ENCODE peak calls at places on chromosomes 2 and 18, in five cellular contexts. Z, V, E, N and K are unnamed samples.

GRCh38 chr2:24111407-24111861 is 11.7 kb downstream of the PFN4 start:
- DNase-seq in Z (peak), V (peak), E (no peak), N (peak), K (no peak)

GRCh38 chr2:70828115-70828514 is 7.5 kb downstream of the CD207 start:
- DNase-seq in Z (no peak), V (no peak), E (no peak), N (no peak), K (no peak)

GRCh38 chr18:63624863-63625262 is 19.2 kb downstream of the SERPINB4 start:
- DNase-seq in Z (no peak), V (no peak), E (no peak), N (no peak), K (no peak)

GRCh38 chr2:202208526-202208925 is 29.9 kb downstream of the SUMO1 start:
- DNase-seq in Z (no peak), V (no peak), E (no peak), N (no peak), K (no peak)

GRCh38 chr2:120871881-120872620 is 136.4 kb downstream of the GLI2 start:
- DNase-seq in Z (no peak), V (no peak), E (no peak), N (no peak), K (no peak)

GRCh38 chr2:64632855-64633819 is 20.6 kb downstream of the SERTAD2 start:
- DNase-seq in Z (no peak), V (peak), E (no peak), N (no peak), K (no peak)

GRCh38 chr2:233764264-233764663 is 4.2 kb downstream of the UGT1A1 start:
- DNase-seq in Z (peak), V (peak), E (no peak), N (no peak), K (no peak)

GRCh38 chr2:35255826-35256225 is 1099.8 kb upstream of the CRIM1 start:
- DNase-seq in Z (no peak), V (no peak), E (no peak), N (no peak), K (no peak)

GRCh38 chr18:30265190-30265589 is 777.4 kb downstream of the DSC3 start:
- DNase-seq in Z (no peak), V (no peak), E (no peak), N (no peak), K (no peak)

GRCh38 chr2:95113464-95113863 is 8.1 kb downstream of the MRPS5 start:
- DNase-seq in Z (no peak), V (no peak), E (no peak), N (no peak), K (no peak)

GRCh38 chr2:128477026-128477820 is 158.6 kb upstream of the HS6ST1 start:
- DNase-seq in Z (no peak), V (no peak), E (no peak), N (no peak), K (no peak)

GRCh38 chr2:126885701-126886121 is 13.0 kb upstream of the TEX51 start:
- DNase-seq in Z (no peak), V (peak), E (no peak), N (no peak), K (no peak)

GRCh38 chr2:45728458-45728942 is 77.0 kb downstream of the PRKCE start:
- DNase-seq in Z (no peak), V (no peak), E (peak), N (no peak), K (no peak)

GRCh38 chr2:175880-176800 is 87.7 kb downstream of the SH3YL1 start:
- DNase-seq in Z (no peak), V (peak), E (no peak), N (no peak), K (no peak)

GRCh38 chr2:42316910-42317309 is 44.1 kb downstream of the COX7A2L start:
- DNase-seq in Z (no peak), V (no peak), E (no peak), N (no peak), K (no peak)

GRCh38 chr2:96868555-96869280 is 1.2 kb downstream of the SEMA4C start:
- DNase-seq in Z (peak), V (peak), E (peak), N (peak), K (peak)

GRCh38 chr2:10009811-10010781 is 33.3 kb upstream of the KLF11 start:
- DNase-seq in Z (no peak), V (peak), E (no peak), N (no peak), K (peak)

GRCh38 chr2:97267411-97268074 is 154.6 kb downstream of the ANKRD36 start:
- DNase-seq in Z (no peak), V (peak), E (no peak), N (peak), K (no peak)

GRCh38 chr2:166180951-166181812 is 53.4 kb upstream of the SCN1A start:
- DNase-seq in Z (peak), V (peak), E (no peak), N (peak), K (peak)

GRCh38 chr2:95267458-95268207 is 6.6 kb upstream of the PROM2 start:
- DNase-seq in Z (no peak), V (peak), E (no peak), N (no peak), K (no peak)

GRCh38 chr18:59109375-59109774 is 30.3 kb upstream of the SEC11C start:
- DNase-seq in Z (no peak), V (no peak), E (no peak), N (no peak), K (peak)

GRCh38 chr2:101758001-101758400 is 60.5 kb downstream of the MAP4K4 start:
- DNase-seq in Z (no peak), V (no peak), E (no peak), N (no peak), K (no peak)

GRCh38 chr18:55857961-55858360 is 270.0 kb upstream of the TCF4 start:
- DNase-seq in Z (no peak), V (no peak), E (no peak), N (no peak), K (no peak)

GRCh38 chr18:12517142-12517541 is 109.4 kb downstream of the PRELID3A start:
- DNase-seq in Z (no peak), V (no peak), E (no peak), N (no peak), K (no peak)

GRCh38 chr2:37026050-37026449 is 58.1 kb downstream of the HEATR5B start:
- DNase-seq in Z (peak), V (no peak), E (no peak), N (peak), K (peak)

GRCh38 chr2:135585586-135585985 is 54.3 kb downstream of the R3HDM1 start:
- DNase-seq in Z (peak), V (peak), E (no peak), N (peak), K (no peak)

GRCh38 chr2:9298583-9298982 is 92.0 kb downstream of the ASAP2 start:
- DNase-seq in Z (no peak), V (no peak), E (no peak), N (no peak), K (no peak)

GRCh38 chr2:60516383-60516811 is 37.1 kb downstream of the BCL11A start:
- DNase-seq in Z (peak), V (peak), E (no peak), N (no peak), K (no peak)

GRCh38 chr18:70181015-70181414 is 24.5 kb downstream of the RTTN start:
- DNase-seq in Z (peak), V (peak), E (no peak), N (peak), K (no peak)

GRCh38 chr2:26000561-26001211 is 18.4 kb upstream of the KIF3C start:
- DNase-seq in Z (peak), V (no peak), E (no peak), N (no peak), K (no peak)

GRCh38 chr2:68039317-68039716 is 23.5 kb downstream of the C1D start:
- DNase-seq in Z (no peak), V (no peak), E (no peak), N (no peak), K (no peak)

GRCh38 chr2:102149644-102150455 is 7.3 kb downstream of the IL1R1 start:
- DNase-seq in Z (no peak), V (peak), E (no peak), N (no peak), K (no peak)

GRCh38 chr18:36633961-36634412 is 194.8 kb downstream of the TPGS2 start:
- DNase-seq in Z (no peak), V (no peak), E (peak), N (no peak), K (no peak)

GRCh38 chr2:140988597-140988996 is 1142.2 kb downstream of the LRP1B start:
- DNase-seq in Z (no peak), V (peak), E (no peak), N (no peak), K (no peak)

DNA sequence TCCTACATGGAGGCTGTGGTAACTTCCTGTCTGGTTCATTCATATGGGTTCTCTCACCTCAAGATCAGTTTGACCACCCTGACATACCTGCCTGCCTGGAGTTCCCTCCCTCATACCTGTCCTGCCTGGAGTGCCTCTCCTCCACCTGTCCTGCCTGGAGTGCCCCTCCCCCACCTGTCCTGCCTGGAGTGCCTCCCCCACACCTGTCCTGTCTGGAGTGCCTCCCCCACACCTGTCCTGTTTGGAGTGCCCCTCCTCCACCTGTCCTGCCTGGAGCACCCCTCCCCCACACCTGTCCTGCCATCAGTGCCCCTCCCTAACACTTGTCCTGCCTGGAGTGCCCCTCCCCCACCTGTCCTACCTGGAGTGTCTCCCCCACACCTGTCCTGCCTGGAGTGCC is 461.9 kb downstream of the PTPRM start:
- DNase-seq in Z (no peak), V (no peak), E (no peak), N (no peak), K (no peak)
- TF ChIP-seq RCOR1 in Z (no peak), V (no peak), E (no peak), N (no peak), K (no peak)

DNA sequence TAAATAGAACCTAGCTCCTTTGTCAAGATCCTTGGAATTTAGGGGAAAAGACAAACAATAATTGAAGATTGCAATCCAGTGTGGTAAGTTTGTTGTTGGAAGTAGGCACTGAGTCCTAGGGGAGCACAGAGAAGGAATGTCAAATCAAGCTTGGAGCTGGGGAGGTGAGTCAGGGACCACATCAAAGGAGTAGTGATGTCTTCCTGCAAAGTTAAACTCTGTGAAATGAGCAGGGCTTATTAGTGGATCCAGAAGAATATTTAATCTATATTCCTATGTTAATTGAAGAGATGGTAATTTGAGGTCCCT is 41.7 kb upstream of the NABP1 start:
- DNase-seq in Z (peak), V (peak), E (no peak), N (no peak), K (no peak)
- TF ChIP-seq RCOR1 in Z (no peak), V (no peak), E (no peak), N (no peak), K (no peak)

GRCh38 chr2:239882335-239882734 is 142.8 kb downstream of the NDUFA10 start:
- DNase-seq in Z (peak), V (no peak), E (no peak), N (peak), K (peak)
- TF ChIP-seq RCOR1 in Z (no peak), V (no peak), E (no peak), N (no peak), K (no peak)

GRCh38 chr2:183035298-183035953 is 2.8 kb downstream of the NCKAP1 start:
- DNase-seq in Z (peak), V (peak), E (no peak), N (peak), K (no peak)
- TF ChIP-seq RCOR1 in Z (no peak), V (no peak), E (no peak), N (no peak), K (no peak)